ENCODE peak calls at places on chromosomes 16 and 17, in five cellular contexts. I is EH, Z is hypothalamus, U is AG10803, D is fibroblast of the aortic adventitia. A is an unnamed sample.

GRCh38 chr16:89922477-89922883 is 662 bp upstream of the TUBB3 start:
- DNase-seq in D (peak; percentile 89), I (peak; percentile 96), Z (peak; percentile 58), U (peak; percentile 90), A (peak; percentile 92)

GRCh38 chr17:81403040-81403467 is 7.8 kb downstream of the BAHCC1 start:
- DNase-seq in Z (no peak), D (peak; percentile 59), U (no peak), I (no peak), A (peak; percentile 75)

GRCh38 chr16:58187657-58188430 is 10.1 kb downstream of the CSNK2A2 start:
- DNase-seq in D (no peak), Z (no peak), U (no peak), I (no peak), A (no peak)

GRCh38 chr16:27344707-27345106 is 30.9 kb downstream of the IL4R start:
- DNase-seq in U (no peak), D (no peak), I (no peak), Z (no peak), A (no peak)

GRCh38 chr16:77868478-77868877 is 80.1 kb downstream of the VAT1L start:
- DNase-seq in D (no peak), U (no peak), I (no peak), Z (no peak), A (no peak)

GRCh38 chr17:44552361-44552760 is 4.9 kb upstream of the FZD2 start:
- DNase-seq in D (no peak), Z (no peak), I (no peak), U (no peak), A (peak; percentile 71)

GRCh38 chr17:8954339-8954738 is 11.2 kb downstream of the PIK3R5 start:
- DNase-seq in U (no peak), Z (no peak), D (no peak), I (no peak), A (no peak)

GRCh38 chr17:9544221-9544620 is 31.4 kb downstream of the STX8 start:
- DNase-seq in Z (no peak), U (no peak), I (no peak), D (no peak), A (no peak)

GRCh38 chr17:16300554-16300953 is 52.7 kb downstream of the CENPV start:
- DNase-seq in D (no peak), I (no peak), Z (no peak), U (no peak), A (no peak)

GRCh38 chr17:75348386-75349012 is 57.0 kb downstream of the GRB2 start:
- DNase-seq in U (no peak), D (no peak), I (no peak), Z (no peak), A (no peak)

GRCh38 chr17:43803758-43804157 is 23.5 kb downstream of the CFAP97D1 start:
- DNase-seq in Z (no peak), I (peak; percentile 13), D (peak; percentile 37), U (no peak), A (no peak)